ENCODE peak calls at places on chromosomes 4 and X, in five cellular contexts. S, K, P, V and B are unnamed samples.

GRCh38 chrX:41335590-41336331 is 1.8 kb downstream of the DDX3X start:
- DNase-seq in S (peak; percentile 22), K (no peak), P (no peak), V (no peak), B (no peak)

GRCh38 chr4:97589481-97590196 is 553.6 kb downstream of the STPG2 start:
- DNase-seq in S (no peak), K (no peak), P (no peak), V (peak; percentile 78), B (no peak)

GRCh38 chrX:41921492-41922124 is 1.7 kb downstream of the CASK start:
- DNase-seq in S (peak; percentile 6), K (no peak), P (no peak), V (peak; percentile 80), B (no peak)

GRCh38 chrX:109472939-109473713 is 8.8 kb downstream of the GUCY2F start:
- DNase-seq in S (peak; percentile 16), K (no peak), P (no peak), V (peak; percentile 66), B (no peak)

GRCh38 chrX:51496501-51497291 is at the start of gene NUDT11:
- DNase-seq in S (peak; percentile 60), K (peak; percentile 54), P (peak; percentile 25), V (peak; percentile 82), B (peak; percentile 51)

GRCh38 chr4:108168213-108168671 is 490 bp downstream of the LEF1 start:
- DNase-seq in S (no peak), K (no peak), P (no peak), V (peak; percentile 11), B (no peak)

GRCh38 chr4:147788791-147789190 is 56.9 kb downstream of the ARHGAP10 start:
- DNase-seq in S (no peak), K (no peak), P (no peak), V (no peak), B (no peak)

GRCh38 chrX:12139934-12140611 is 1.8 kb downstream of the FRMPD4 start:
- DNase-seq in S (peak; percentile 45), K (no peak), P (no peak), V (peak; percentile 70), B (no peak)